ENCODE peak calls at places on chromosomes 6 and 20, in five cellular contexts. C is suprapubic skin, E is H1, R is stomach, U is tibial nerve. B is an unnamed sample.
A peak's percentile ranks its signal among the peaks of the same experiment; 100 is the strongest.

GRCh38 chr20:10595230-10595629 is 78.6 kb downstream of the JAG1 start:
- DNase-seq in U (no peak), C (no peak), E (no peak), R (no peak), B (no peak)

GRCh38 chr20:7399575-7399974 is 540.7 kb downstream of the HAO1 start:
- DNase-seq in R (no peak), U (no peak), E (no peak), C (no peak), B (no peak)

GRCh38 chr6:26157838-26158580 is 70.8 kb downstream of the HFE start:
- DNase-seq in C (peak; percentile 86), U (peak; percentile 90), R (peak; percentile 86), E (peak; percentile 82), B (peak; percentile 97)

GRCh38 chr6:107106165-107106564 is 9.2 kb downstream of the BEND3 start:
- DNase-seq in E (no peak), U (no peak), R (no peak), C (no peak), B (no peak)

GRCh38 chr20:4056880-4057279 is 41.5 kb upstream of the RNF24 start:
- DNase-seq in U (no peak), R (no peak), C (no peak), E (no peak), B (no peak)

GRCh38 chr6:30450908-30451818 is 38.1 kb upstream of the HLA-E start:
- DNase-seq in R (peak; percentile 35), E (no peak), C (no peak), U (no peak), B (no peak)

GRCh38 chr20:33443006-33443511 is 504 bp downstream of the SNTA1 start:
- DNase-seq in C (peak; percentile 76), R (peak; percentile 29), U (no peak), E (no peak), B (no peak)

GRCh38 chr6:28486988-28487742 is 28.4 kb downstream of the GPX6 start:
- DNase-seq in U (no peak), E (no peak), R (no peak), C (no peak), B (no peak)

GRCh38 chr6:57021086-57021720 is 25.3 kb upstream of the KIAA1586 start:
- DNase-seq in U (no peak), R (no peak), C (no peak), E (no peak), B (no peak)

GRCh38 chr6:142329486-142330113 is 27.8 kb downstream of the ADGRG6 start:
- DNase-seq in R (no peak), U (no peak), C (no peak), E (no peak), B (no peak)

GRCh38 chr6:137223370-137224131 is 4.4 kb upstream of the IFNGR1 start:
- DNase-seq in C (no peak), R (peak; percentile 71), E (no peak), U (peak; percentile 47), B (no peak)

DNA sequence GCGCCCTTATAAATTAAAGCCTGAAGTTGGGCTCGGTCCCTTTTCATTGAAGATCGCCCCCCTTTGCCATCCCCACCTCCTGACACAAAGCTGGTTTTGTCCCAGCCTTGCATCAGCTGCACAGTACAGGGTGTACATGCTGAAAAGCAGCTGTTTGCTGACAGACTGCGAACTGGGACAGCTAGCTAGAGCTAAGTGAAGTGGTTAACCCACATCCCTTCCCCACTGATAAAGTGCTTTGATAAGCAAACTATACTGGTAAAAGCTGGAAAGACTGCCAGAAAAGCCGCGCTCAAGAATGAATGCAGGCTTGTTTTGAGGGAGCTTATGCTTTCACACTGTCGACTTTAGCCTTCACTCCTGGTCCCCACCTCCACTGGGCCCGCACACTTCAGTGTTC is 207.3 kb downstream of the GMDS start:
- DNase-seq in C (no peak), U (no peak), E (no peak), R (peak; percentile 36), B (no peak)
- TF ChIP-seq EP300 in C (no peak), U (no peak), E (no peak), R (no peak), B (no peak)

GRCh38 chr20:12823742-12824141 is 185.0 kb upstream of the SPTLC3 start:
- DNase-seq in U (no peak), E (no peak), R (no peak), C (no peak), B (no peak)
- TF ChIP-seq EP300 in U (no peak), E (no peak), R (no peak), C (no peak), B (no peak)

DNA sequence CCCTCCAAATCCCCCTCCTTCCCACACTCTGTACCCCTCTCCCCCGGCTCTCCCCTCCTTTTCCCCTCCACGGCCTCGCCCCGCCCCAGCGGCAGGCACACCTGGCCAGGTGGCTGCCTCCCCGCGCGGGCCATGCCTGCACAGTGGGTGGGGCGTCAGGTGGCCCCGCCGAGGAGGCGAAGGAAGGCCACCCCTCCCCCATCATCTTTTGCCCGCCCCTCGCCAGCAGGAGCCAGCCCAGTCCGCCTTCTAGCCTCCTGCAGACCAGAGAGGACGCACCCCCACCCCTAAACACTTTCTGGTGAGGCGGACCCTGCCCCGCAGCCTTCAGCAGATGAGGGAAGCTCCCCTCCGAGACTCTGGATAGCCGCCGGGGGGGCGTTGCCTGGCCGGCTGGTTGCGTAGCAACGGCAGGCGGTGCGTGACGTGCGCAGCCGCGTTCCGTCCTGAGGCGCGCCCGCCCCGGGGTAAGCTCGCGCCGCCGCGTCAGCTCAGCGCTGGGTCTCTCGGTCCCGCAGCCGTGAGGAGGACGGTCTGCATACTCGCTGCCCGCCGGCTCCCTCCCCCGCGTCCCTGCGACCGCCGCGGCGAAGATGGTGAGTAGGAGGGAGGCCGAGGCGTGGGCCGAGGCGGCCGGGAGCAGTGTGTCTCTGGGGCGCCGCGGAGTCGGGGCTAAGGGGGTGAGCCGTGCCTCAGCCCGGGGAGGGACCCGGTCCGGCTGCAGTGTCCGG is at the start of gene DSTN:
- DNase-seq in R (peak; percentile 95), E (peak; percentile 93), U (peak; percentile 85), C (peak; percentile 98), B (peak; percentile 98)
- TF ChIP-seq EP300 in R (peak; percentile 61), E (no peak), U (peak; percentile 47), C (peak; percentile 58), B (peak; percentile 61)

GRCh38 chr6:13561624-13562267 is 12.7 kb upstream of the SIRT5 start:
- DNase-seq in E (no peak), R (no peak), U (peak; percentile 40), C (no peak), B (no peak)
- TF ChIP-seq EP300 in E (no peak), R (no peak), U (peak; percentile 86), C (no peak), B (peak; percentile 30)

GRCh38 chr6:111566873-111567517 is 38.7 kb downstream of the TRAF3IP2 start:
- DNase-seq in U (no peak), R (no peak), C (no peak), E (no peak), B (no peak)
- TF ChIP-seq EP300 in U (no peak), R (no peak), C (no peak), E (no peak), B (no peak)

GRCh38 chr20:63980806-63981728 is at the start of gene PRPF6:
- DNase-seq in U (peak; percentile 83), R (peak; percentile 96), C (peak; percentile 96), E (peak; percentile 94), B (peak; percentile 97)
- TF ChIP-seq EP300 in U (peak; percentile 84), R (no peak), C (no peak), E (no peak), B (no peak)

B was measured in esophagus muscularis mucosa.